ENCODE peak calls at places on chromosomes 5 and 9, in seven cellular contexts. A is bronchial epithelial cell; M is dorsolateral prefrontal cortex; U is activated CD8-positive, alpha-beta memory T cell treated with anti-CD3 and anti-CD28 coated beads for 24 hours; Q is activated effector memory CD4-positive, alpha-beta T cell treated with Interleukin-2 at 50 U/mL for 16 hours; N is T-cell; H is gastrocnemius medialis. R is an unnamed sample.

GRCh38 chr9:127903557-127904475 is 4.4 kb upstream of the ST6GALNAC6 start:
- DNase-seq in N (peak; percentile 61), U (peak; percentile 92), Q (peak; percentile 57), M (no peak), H (no peak), A (no peak), R (peak; percentile 68)

GRCh38 chr5:107633171-107633901 is 37.4 kb downstream of the EFNA5 start:
- DNase-seq in A (no peak), N (no peak), M (no peak), Q (no peak), H (no peak), U (no peak), R (no peak)

GRCh38 chr9:122131401-122131921 is 28.1 kb downstream of the NDUFA8 start:
- DNase-seq in A (peak; percentile 25), Q (no peak), U (no peak), H (no peak), N (no peak), M (no peak), R (no peak)

GRCh38 chr5:64015824-64016223 is 53.6 kb upstream of the HTR1A start:
- DNase-seq in U (no peak), H (no peak), Q (no peak), A (no peak), N (no peak), M (no peak), R (no peak)

GRCh38 chr9:133944746-133945135 is 47.4 kb downstream of the VAV2 start:
- DNase-seq in Q (no peak), A (peak; percentile 90), U (no peak), N (no peak), M (peak; percentile 22), H (no peak), R (peak; percentile 65)

GRCh38 chr5:88660326-88660946 is 222.5 kb downstream of the MEF2C start:
- DNase-seq in N (no peak), U (no peak), H (no peak), A (peak; percentile 20), M (peak; percentile 67), Q (no peak), R (no peak)

GRCh38 chr9:81344366-81344765 is 345.0 kb downstream of the TLE1 start:
- DNase-seq in N (no peak), Q (no peak), U (no peak), M (no peak), H (no peak), A (no peak), R (no peak)

GRCh38 chr5:133514456-133514855 is 97.9 kb downstream of the FSTL4 start:
- DNase-seq in A (no peak), N (no peak), Q (no peak), H (no peak), M (no peak), U (no peak), R (no peak)

GRCh38 chr9:35000535-35001284 is 11.2 kb downstream of the DNAJB5 start:
- DNase-seq in Q (no peak), N (no peak), H (no peak), U (no peak), M (no peak), A (peak; percentile 83), R (no peak)

GRCh38 chr5:27125856-27126255 is 87.5 kb upstream of the CDH9 start:
- DNase-seq in M (no peak), A (no peak), Q (no peak), U (no peak), H (no peak), N (no peak), R (no peak)

GRCh38 chr9:130297371-130297770 is 31.8 kb downstream of the HMCN2 start:
- DNase-seq in Q (no peak), N (no peak), U (no peak), A (no peak), H (no peak), M (no peak), R (no peak)

GRCh38 chr9:1208185-1208584 is 158.0 kb downstream of the DMRT2 start:
- DNase-seq in M (no peak), N (no peak), Q (no peak), H (no peak), U (no peak), A (peak; percentile 27), R (peak; percentile 15)

GRCh38 chr5:80399553-80400239 is 8.2 kb upstream of the ZFYVE16 start:
- DNase-seq in H (no peak), M (no peak), Q (no peak), A (peak; percentile 87), U (no peak), N (no peak), R (no peak)

GRCh38 chr5:137621861-137622823 is 113.7 kb downstream of the KLHL3 start:
- DNase-seq in N (no peak), U (peak; percentile 30), A (peak; percentile 90), H (peak; percentile 85), M (no peak), Q (no peak), R (peak; percentile 91)

GRCh38 chr5:135362102-135362501 is 36.9 kb downstream of the MACROH2A1 start:
- DNase-seq in U (no peak), N (no peak), A (no peak), H (no peak), Q (no peak), M (no peak), R (no peak)

GRCh38 chr5:151685749-151686672 is 704 bp downstream of the SPARC start:
- DNase-seq in N (no peak), M (no peak), H (peak; percentile 62), U (no peak), A (no peak), Q (no peak), R (no peak)

GRCh38 chr5:67377651-67378050 is 181.1 kb upstream of the CD180 start:
- DNase-seq in Q (no peak), N (no peak), H (no peak), U (no peak), A (no peak), M (no peak), R (no peak)

GRCh38 chr9:27572918-27573698 is at the start of gene C9orf72:
- DNase-seq in U (peak; percentile 93), A (no peak), N (peak; percentile 87), H (peak; percentile 58), Q (peak; percentile 85), M (peak; percentile 68), R (peak; percentile 89)

GRCh38 chr5:106292654-106293053 is 1378.1 kb downstream of the EFNA5 start:
- DNase-seq in H (no peak), N (no peak), M (no peak), A (peak; percentile 68), U (no peak), Q (no peak), R (no peak)

GRCh38 chr9:93083592-93084470 is 12.2 kb upstream of the CARD19 start:
- DNase-seq in H (no peak), A (no peak), Q (no peak), U (peak; percentile 69), N (peak; percentile 14), M (peak; percentile 23), R (no peak)

GRCh38 chr9:120692901-120693573 is 21.2 kb downstream of the MEGF9 start:
- DNase-seq in M (no peak), A (no peak), U (no peak), N (no peak), Q (no peak), H (no peak), R (no peak)

GRCh38 chr9:74534847-74535246 is 37.7 kb downstream of the RORB start:
- DNase-seq in Q (no peak), U (no peak), N (no peak), H (no peak), A (no peak), M (no peak), R (no peak)

GRCh38 chr5:148740966-148741742 is 85.3 kb upstream of the ADRB2 start:
- DNase-seq in A (peak; percentile 76), U (no peak), M (no peak), Q (no peak), N (no peak), H (peak; percentile 73), R (no peak)

GRCh38 chr9:86099695-86100364 is 472 bp upstream of the GOLM1 start:
- DNase-seq in M (no peak), U (peak; percentile 66), H (no peak), Q (no peak), A (peak; percentile 35), N (no peak), R (peak; percentile 26)

GRCh38 chr9:75200892-75201470 is 112.7 kb downstream of the OSTF1 start:
- DNase-seq in Q (no peak), U (no peak), N (no peak), A (peak; percentile 67), H (no peak), M (no peak), R (no peak)

GRCh38 chr9:127979333-127980055 is 1.3 kb downstream of the EEIG1 start:
- DNase-seq in U (peak; percentile 80), A (no peak), H (no peak), Q (no peak), M (peak; percentile 92), N (no peak), R (peak; percentile 78)

GRCh38 chr5:103031607-103032006 is 88.3 kb downstream of the GIN1 start:
- DNase-seq in U (no peak), Q (no peak), N (no peak), M (no peak), A (no peak), H (no peak), R (no peak)

GRCh38 chr9:37938121-37938906 is 34.4 kb upstream of the SLC25A51 start:
- DNase-seq in H (no peak), M (no peak), N (no peak), U (no peak), Q (no peak), A (peak; percentile 79), R (no peak)

GRCh38 chr5:10637944-10638343 is 74.1 kb downstream of the ANKRD33B start:
- DNase-seq in A (no peak), M (no peak), N (no peak), Q (no peak), H (no peak), U (no peak), R (no peak)

R was measured in psoas muscle.